ENCODE peak calls at places on chromosomes 13 and 19, in six cellular contexts. One of them, this sample, is unnamed.

GRCh38 chr13:77857810-77858209 is 60.8 kb downstream of the EDNRB start:
- DNase-seq in neural progenitor cell: no peak
- DNase-seq in fibroblast of lung: peak
- DNase-seq in colonic mucosa: no peak
- DNase-seq in lung: no peak
- DNase-seq in omental fat pad: no peak
- DNase-seq in this sample: no peak

GRCh38 chr19:13033819-13034611 is 38.7 kb downstream of the NFIX start:
- DNase-seq in neural progenitor cell: peak
- DNase-seq in fibroblast of lung: peak
- DNase-seq in colonic mucosa: peak
- DNase-seq in lung: peak
- DNase-seq in omental fat pad: no peak
- DNase-seq in this sample: no peak

GRCh38 chr13:34816118-34816517 is 126.0 kb upstream of the NBEA start:
- DNase-seq in neural progenitor cell: no peak
- DNase-seq in fibroblast of lung: no peak
- DNase-seq in colonic mucosa: no peak
- DNase-seq in lung: no peak
- DNase-seq in omental fat pad: no peak
- DNase-seq in this sample: no peak

GRCh38 chr19:48806818-48807589 is 3.8 kb downstream of the BCAT2 start:
- DNase-seq in neural progenitor cell: peak
- DNase-seq in fibroblast of lung: peak
- DNase-seq in colonic mucosa: peak
- DNase-seq in lung: no peak
- DNase-seq in omental fat pad: no peak
- DNase-seq in this sample: no peak

GRCh38 chr19:49339364-49340068 is 4.3 kb downstream of the CD37 start:
- DNase-seq in neural progenitor cell: peak
- DNase-seq in fibroblast of lung: peak
- DNase-seq in colonic mucosa: peak
- DNase-seq in lung: peak
- DNase-seq in omental fat pad: peak
- DNase-seq in this sample: no peak

GRCh38 chr13:33426131-33426530 is 140.6 kb upstream of the STARD13 start:
- DNase-seq in neural progenitor cell: no peak
- DNase-seq in fibroblast of lung: no peak
- DNase-seq in colonic mucosa: no peak
- DNase-seq in lung: no peak
- DNase-seq in omental fat pad: no peak
- DNase-seq in this sample: no peak

GRCh38 chr19:43784251-43784980 is 3.6 kb upstream of the KCNN4 start:
- DNase-seq in neural progenitor cell: no peak
- DNase-seq in fibroblast of lung: peak
- DNase-seq in colonic mucosa: peak
- DNase-seq in lung: no peak
- DNase-seq in omental fat pad: peak
- DNase-seq in this sample: no peak

GRCh38 chr19:18785179-18786124 is 5.7 kb downstream of the COMP start:
- DNase-seq in neural progenitor cell: peak
- DNase-seq in fibroblast of lung: peak
- DNase-seq in colonic mucosa: peak
- DNase-seq in lung: peak
- DNase-seq in omental fat pad: peak
- DNase-seq in this sample: no peak

GRCh38 chr13:106348032-106348431 is 187.4 kb downstream of the EFNB2 start:
- DNase-seq in neural progenitor cell: peak
- DNase-seq in fibroblast of lung: peak
- DNase-seq in colonic mucosa: no peak
- DNase-seq in lung: no peak
- DNase-seq in omental fat pad: no peak
- DNase-seq in this sample: no peak

GRCh38 chr19:38792250-38793111 is 3.5 kb downstream of the LGALS7B start:
- DNase-seq in neural progenitor cell: no peak
- DNase-seq in fibroblast of lung: peak
- DNase-seq in colonic mucosa: peak
- DNase-seq in lung: peak
- DNase-seq in omental fat pad: no peak
- DNase-seq in this sample: no peak

GRCh38 chr19:47243364-47243775 is 12.4 kb upstream of the BBC3 start:
- DNase-seq in neural progenitor cell: no peak
- DNase-seq in fibroblast of lung: no peak
- DNase-seq in colonic mucosa: no peak
- DNase-seq in lung: no peak
- DNase-seq in omental fat pad: no peak
- DNase-seq in this sample: no peak

GRCh38 chr19:8635422-8635821 is 5.0 kb downstream of the NFILZ start:
- DNase-seq in neural progenitor cell: no peak
- DNase-seq in fibroblast of lung: no peak
- DNase-seq in colonic mucosa: no peak
- DNase-seq in lung: no peak
- DNase-seq in omental fat pad: no peak
- DNase-seq in this sample: no peak

GRCh38 chr13:23950736-23951510 is 53.6 kb upstream of the C1QTNF9B start:
- DNase-seq in neural progenitor cell: no peak
- DNase-seq in fibroblast of lung: no peak
- DNase-seq in colonic mucosa: no peak
- DNase-seq in lung: no peak
- DNase-seq in omental fat pad: no peak
- DNase-seq in this sample: no peak

GRCh38 chr13:72104656-72105180 is 237.7 kb upstream of the DACH1 start:
- DNase-seq in neural progenitor cell: no peak
- DNase-seq in fibroblast of lung: peak
- DNase-seq in colonic mucosa: no peak
- DNase-seq in lung: no peak
- DNase-seq in omental fat pad: no peak
- DNase-seq in this sample: no peak

GRCh38 chr13:43472980-43473379 is 313.8 kb downstream of the ENOX1 start:
- DNase-seq in neural progenitor cell: no peak
- DNase-seq in fibroblast of lung: no peak
- DNase-seq in colonic mucosa: no peak
- DNase-seq in lung: no peak
- DNase-seq in omental fat pad: no peak
- DNase-seq in this sample: no peak

GRCh38 chr19:46494936-46495788 is 505 bp downstream of the PNMA8B start:
- DNase-seq in neural progenitor cell: peak
- DNase-seq in fibroblast of lung: no peak
- DNase-seq in colonic mucosa: no peak
- DNase-seq in lung: no peak
- DNase-seq in omental fat pad: no peak
- DNase-seq in this sample: no peak

GRCh38 chr13:95195146-95195545 is 106.1 kb downstream of the ABCC4 start:
- DNase-seq in neural progenitor cell: no peak
- DNase-seq in fibroblast of lung: no peak
- DNase-seq in colonic mucosa: no peak
- DNase-seq in lung: no peak
- DNase-seq in omental fat pad: no peak
- DNase-seq in this sample: no peak

GRCh38 chr13:98171806-98172569 is 5.1 kb downstream of the RNF113B start:
- DNase-seq in neural progenitor cell: peak
- DNase-seq in fibroblast of lung: peak
- DNase-seq in colonic mucosa: no peak
- DNase-seq in lung: peak
- DNase-seq in omental fat pad: no peak
- DNase-seq in this sample: no peak

GRCh38 chr19:7366701-7367420 is 18.1 kb downstream of the ARHGEF18 start:
- DNase-seq in neural progenitor cell: peak
- DNase-seq in fibroblast of lung: peak
- DNase-seq in colonic mucosa: peak
- DNase-seq in lung: no peak
- DNase-seq in omental fat pad: no peak
- DNase-seq in this sample: no peak

GRCh38 chr13:51230473-51231105 is 8.4 kb downstream of the FAM124A start:
- DNase-seq in neural progenitor cell: no peak
- DNase-seq in fibroblast of lung: peak
- DNase-seq in colonic mucosa: peak
- DNase-seq in lung: no peak
- DNase-seq in omental fat pad: no peak
- DNase-seq in this sample: no peak

GRCh38 chr13:42260885-42261654 is 10.9 kb upstream of the AKAP11 start:
- DNase-seq in neural progenitor cell: no peak
- DNase-seq in fibroblast of lung: no peak
- DNase-seq in colonic mucosa: no peak
- DNase-seq in lung: no peak
- DNase-seq in omental fat pad: no peak
- DNase-seq in this sample: no peak

GRCh38 chr19:45161715-45162463 is 1.1 kb upstream of the NKPD1 start:
- DNase-seq in neural progenitor cell: peak
- DNase-seq in fibroblast of lung: peak
- DNase-seq in colonic mucosa: no peak
- DNase-seq in lung: no peak
- DNase-seq in omental fat pad: no peak
- DNase-seq in this sample: no peak

GRCh38 chr13:113050856-113051431 is 54.6 kb upstream of the F7 start:
- DNase-seq in neural progenitor cell: no peak
- DNase-seq in fibroblast of lung: no peak
- DNase-seq in colonic mucosa: no peak
- DNase-seq in lung: no peak
- DNase-seq in omental fat pad: no peak
- DNase-seq in this sample: no peak

GRCh38 chr13:62706035-62706434 is 1290.4 kb upstream of the PCDH20 start:
- DNase-seq in neural progenitor cell: no peak
- DNase-seq in fibroblast of lung: no peak
- DNase-seq in colonic mucosa: no peak
- DNase-seq in lung: no peak
- DNase-seq in omental fat pad: no peak
- DNase-seq in this sample: no peak

GRCh38 chr13:48194392-48194754 is 38.6 kb upstream of the ITM2B start:
- DNase-seq in neural progenitor cell: no peak
- DNase-seq in fibroblast of lung: no peak
- DNase-seq in colonic mucosa: no peak
- DNase-seq in lung: no peak
- DNase-seq in omental fat pad: no peak
- DNase-seq in this sample: no peak

GRCh38 chr19:10452726-10453620 is 32.6 kb downstream of the PDE4A start:
- DNase-seq in neural progenitor cell: no peak
- DNase-seq in fibroblast of lung: no peak
- DNase-seq in colonic mucosa: no peak
- DNase-seq in lung: no peak
- DNase-seq in omental fat pad: no peak
- DNase-seq in this sample: no peak

GRCh38 chr19:10454267-10454666 is 33.9 kb downstream of the PDE4A start:
- DNase-seq in neural progenitor cell: peak
- DNase-seq in fibroblast of lung: no peak
- DNase-seq in colonic mucosa: no peak
- DNase-seq in lung: no peak
- DNase-seq in omental fat pad: no peak
- DNase-seq in this sample: no peak

GRCh38 chr19:10450853-10451609 is 30.7 kb downstream of the PDE4A start:
- DNase-seq in neural progenitor cell: peak
- DNase-seq in fibroblast of lung: no peak
- DNase-seq in colonic mucosa: peak
- DNase-seq in lung: no peak
- DNase-seq in omental fat pad: no peak
- DNase-seq in this sample: no peak

GRCh38 chr19:10450191-10450852 is 30.0 kb downstream of the PDE4A start:
- DNase-seq in neural progenitor cell: no peak
- DNase-seq in fibroblast of lung: no peak
- DNase-seq in colonic mucosa: no peak
- DNase-seq in lung: no peak
- DNase-seq in omental fat pad: no peak
- DNase-seq in this sample: no peak

GRCh38 chr19:10453852-10454251 is 33.5 kb downstream of the PDE4A start:
- DNase-seq in neural progenitor cell: no peak
- DNase-seq in fibroblast of lung: no peak
- DNase-seq in colonic mucosa: no peak
- DNase-seq in lung: no peak
- DNase-seq in omental fat pad: no peak
- DNase-seq in this sample: no peak
- TF ChIP-seq CTCF in neural progenitor cell: no peak
- TF ChIP-seq CTCF in fibroblast of lung: no peak
- TF ChIP-seq CTCF in colonic mucosa: no peak
- TF ChIP-seq CTCF in lung: no peak
- TF ChIP-seq CTCF in omental fat pad: no peak
- TF ChIP-seq CTCF in this sample: no peak

DNA sequence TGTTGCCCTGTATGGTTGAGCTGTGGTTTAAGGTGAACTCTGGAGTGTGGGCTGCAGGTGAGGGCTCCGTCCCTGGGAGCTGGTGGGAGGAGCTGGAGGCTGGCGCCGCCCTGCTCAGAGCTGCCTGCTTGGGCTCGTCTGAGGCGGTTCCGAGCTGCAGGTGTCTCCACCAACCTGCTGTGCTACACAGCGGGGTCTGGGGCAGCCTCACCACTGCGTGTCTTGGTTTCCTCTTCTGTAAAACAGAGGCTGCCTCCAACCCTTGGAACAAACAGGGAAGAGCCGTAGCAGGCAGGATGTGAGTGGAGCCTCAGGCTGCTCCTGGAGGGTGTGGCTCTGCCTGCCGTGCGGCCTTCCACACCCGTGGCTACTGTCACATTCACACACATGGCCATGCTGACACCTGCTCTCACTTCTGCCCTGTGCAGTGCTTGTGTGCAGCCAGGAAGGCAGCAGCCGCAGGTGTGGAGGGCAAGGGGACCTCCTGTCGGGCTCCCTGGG is 21.4 kb downstream of the NAXD start:
- DNase-seq in neural progenitor cell: no peak
- DNase-seq in fibroblast of lung: no peak
- DNase-seq in colonic mucosa: no peak
- DNase-seq in lung: no peak
- DNase-seq in omental fat pad: no peak
- DNase-seq in this sample: no peak
- TF ChIP-seq CTCF in neural progenitor cell: no peak
- TF ChIP-seq CTCF in fibroblast of lung: no peak
- TF ChIP-seq CTCF in colonic mucosa: no peak
- TF ChIP-seq CTCF in lung: no peak
- TF ChIP-seq CTCF in omental fat pad: no peak
- TF ChIP-seq CTCF in this sample: no peak

GRCh38 chr13:110518571-110518970 is 43.0 kb downstream of the RAB20 start:
- DNase-seq in neural progenitor cell: no peak
- DNase-seq in fibroblast of lung: no peak
- DNase-seq in colonic mucosa: peak
- DNase-seq in lung: no peak
- DNase-seq in omental fat pad: no peak
- DNase-seq in this sample: no peak

GRCh38 chr13:110519046-110519445 is 42.5 kb downstream of the RAB20 start:
- DNase-seq in neural progenitor cell: no peak
- DNase-seq in fibroblast of lung: no peak
- DNase-seq in colonic mucosa: no peak
- DNase-seq in lung: no peak
- DNase-seq in omental fat pad: no peak
- DNase-seq in this sample: no peak

GRCh38 chr13:110519506-110519905 is 42.0 kb downstream of the RAB20 start:
- DNase-seq in neural progenitor cell: no peak
- DNase-seq in fibroblast of lung: no peak
- DNase-seq in colonic mucosa: no peak
- DNase-seq in lung: no peak
- DNase-seq in omental fat pad: no peak
- DNase-seq in this sample: no peak

GRCh38 chr13:110517505-110518149 is 43.9 kb downstream of the RAB20 start:
- DNase-seq in neural progenitor cell: no peak
- DNase-seq in fibroblast of lung: no peak
- DNase-seq in colonic mucosa: no peak
- DNase-seq in lung: peak
- DNase-seq in omental fat pad: no peak
- DNase-seq in this sample: no peak

GRCh38 chr13:110518150-110518525 is 43.4 kb downstream of the RAB20 start:
- DNase-seq in neural progenitor cell: no peak
- DNase-seq in fibroblast of lung: no peak
- DNase-seq in colonic mucosa: no peak
- DNase-seq in lung: no peak
- DNase-seq in omental fat pad: no peak
- DNase-seq in this sample: no peak
- TF ChIP-seq CTCF in neural progenitor cell: no peak
- TF ChIP-seq CTCF in fibroblast of lung: no peak
- TF ChIP-seq CTCF in colonic mucosa: no peak
- TF ChIP-seq CTCF in lung: no peak
- TF ChIP-seq CTCF in omental fat pad: no peak
- TF ChIP-seq CTCF in this sample: no peak

GRCh38 chr19:35851213-35852028 is 883 bp downstream of the NPHS1 start:
- DNase-seq in neural progenitor cell: peak
- DNase-seq in fibroblast of lung: no peak
- DNase-seq in colonic mucosa: no peak
- DNase-seq in lung: no peak
- DNase-seq in omental fat pad: no peak
- DNase-seq in this sample: no peak
- TF ChIP-seq CTCF in neural progenitor cell: peak
- TF ChIP-seq CTCF in fibroblast of lung: no peak
- TF ChIP-seq CTCF in colonic mucosa: no peak
- TF ChIP-seq CTCF in lung: no peak
- TF ChIP-seq CTCF in omental fat pad: no peak
- TF ChIP-seq CTCF in this sample: peak

This sample was measured in osteocyte.